ENCODE peak calls at places on chromosome 7, in four cellular contexts. V is tibial artery, L is brain microvascular endothelial cell, S is fibroblast of lung. R is an unnamed sample.

GRCh38 chr7:143002856-143003255 is 24.1 kb downstream of the OR9A2 start:
- DNase-seq in V (no peak), L (no peak), S (no peak), R (no peak)

GRCh38 chr7:12741951-12742575 is 54.6 kb downstream of the ARL4A start:
- DNase-seq in S (peak), V (no peak), L (peak), R (peak)

GRCh38 chr7:117127585-117128168 is 174.4 kb downstream of the ST7 start:
- DNase-seq in S (peak), V (no peak), L (peak), R (peak)

GRCh38 chr7:44980393-44981034 is 1.7 kb upstream of the MYO1G start:
- DNase-seq in S (peak), L (peak), V (no peak), R (no peak)

GRCh38 chr7:110186334-110186733 is 904.6 kb upstream of the LRRN3 start:
- DNase-seq in V (no peak), L (no peak), S (no peak), R (no peak)

GRCh38 chr7:137880432-137880831 is 33.7 kb upstream of the DGKI start:
- DNase-seq in L (peak), V (no peak), S (peak), R (peak)

GRCh38 chr7:65924193-65924592 is 51.3 kb downstream of the VKORC1L1 start:
- DNase-seq in L (no peak), V (no peak), S (no peak), R (no peak)

GRCh38 chr7:130554481-130554880 is 62.6 kb downstream of the MEST start:
- DNase-seq in L (no peak), V (no peak), S (no peak), R (no peak)

GRCh38 chr7:8290645-8291308 is 28.8 kb upstream of the ICA1 start:
- DNase-seq in L (no peak), S (peak), V (no peak), R (peak)

GRCh38 chr7:2403718-2404648 is 572 bp downstream of the CHST12 start:
- DNase-seq in S (peak), L (peak), V (no peak), R (peak)

GRCh38 chr7:99579956-99580777 is 17.9 kb upstream of the TMEM225B start:
- DNase-seq in V (no peak), L (no peak), S (peak), R (no peak)

GRCh38 chr7:132185150-132185549 is 391.1 kb downstream of the PLXNA4 start:
- DNase-seq in S (no peak), V (no peak), L (no peak), R (no peak)
- H3K27ac ChIP-seq in S (no peak), V (no peak), L (no peak), R (no peak)

GRCh38 chr7:34385385-34385784 is 272.6 kb upstream of the NPSR1 start:
- DNase-seq in S (peak), L (no peak), V (no peak), R (no peak)
- H3K27ac ChIP-seq in S (no peak), L (no peak), V (no peak), R (no peak)

DNA sequence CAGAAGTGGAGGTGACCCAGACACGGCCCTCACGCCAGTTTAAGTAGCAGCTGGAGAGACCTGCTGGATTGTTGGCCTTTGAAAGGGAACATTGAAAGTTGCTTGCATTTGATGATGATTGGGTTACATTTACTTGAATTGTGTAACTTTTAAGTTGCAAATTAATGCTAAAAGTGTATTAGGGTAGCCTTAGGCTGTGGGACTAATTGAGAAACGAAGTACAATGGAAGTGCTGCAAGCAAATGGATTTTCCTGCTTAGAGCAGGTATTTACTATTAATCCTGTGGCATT is 25.7 kb downstream of the CDK14 start:
- DNase-seq in S (no peak), V (no peak), L (no peak), R (no peak)
- H3K27ac ChIP-seq in S (no peak), V (no peak), L (no peak), R (no peak)

GRCh38 chr7:29424984-29425309 is 138.7 kb upstream of the PRR15 start:
- DNase-seq in V (no peak), S (no peak), L (no peak), R (no peak)
- H3K27ac ChIP-seq in V (no peak), S (no peak), L (no peak), R (no peak)

DNA sequence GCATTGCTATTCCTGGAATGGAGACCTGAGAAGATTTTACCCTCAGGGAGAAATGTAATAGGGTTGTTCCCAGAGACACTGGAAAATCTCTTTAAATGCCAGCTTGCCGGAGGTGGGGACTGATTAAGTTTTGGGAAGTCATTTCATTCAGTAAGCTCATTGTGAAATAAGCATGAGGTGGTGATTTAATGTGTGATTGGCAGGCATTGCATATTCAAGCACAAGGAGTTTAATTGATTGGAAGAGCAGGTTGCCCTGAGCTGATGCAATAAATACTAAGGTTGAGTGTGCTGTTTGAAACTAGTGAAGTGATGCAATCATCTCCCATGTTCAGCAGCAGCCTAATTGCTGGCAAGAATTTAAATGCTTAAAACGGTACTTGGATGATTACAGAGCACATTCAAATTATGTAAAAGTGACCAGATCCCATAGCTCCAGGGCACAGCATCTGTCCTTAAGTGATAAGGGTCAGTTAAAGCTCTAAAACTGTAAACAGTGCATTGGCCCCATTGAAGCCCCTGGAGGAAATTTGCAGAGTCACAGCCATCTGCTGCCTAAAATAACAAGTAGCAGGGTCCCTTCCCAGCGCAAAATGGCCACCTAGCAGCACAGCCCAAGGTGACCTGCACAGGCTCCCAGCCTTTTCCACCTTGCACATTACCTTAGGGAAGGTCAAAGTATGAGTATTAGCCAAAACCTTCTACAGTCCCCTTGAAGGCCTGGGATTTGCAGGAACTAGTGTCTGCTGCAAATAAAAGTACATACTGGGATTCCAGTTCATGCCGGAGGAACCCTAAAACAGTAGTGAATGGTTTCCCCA is 92.1 kb downstream of the CCDC71L start:
- DNase-seq in L (no peak), V (no peak), S (peak), R (peak)
- H3K27ac ChIP-seq in L (no peak), V (no peak), S (no peak), R (peak)

GRCh38 chr7:133070562-133070961 is 11.3 kb downstream of the CHCHD3 start:
- DNase-seq in L (no peak), V (no peak), S (peak), R (peak)
- H3K27ac ChIP-seq in L (no peak), V (no peak), S (no peak), R (no peak)

GRCh38 chr7:30470163-30470770 is 8.3 kb downstream of the NOD1 start:
- DNase-seq in S (peak), V (no peak), L (peak), R (no peak)

GRCh38 chr7:30470783-30471182 is 7.8 kb downstream of the NOD1 start:
- DNase-seq in L (peak), V (no peak), S (peak), R (no peak)

GRCh38 chr7:30472771-30473392 is 5.7 kb downstream of the NOD1 start:
- DNase-seq in L (peak), S (peak), V (no peak), R (no peak)

GRCh38 chr7:30472081-30472770 is 6.4 kb downstream of the NOD1 start:
- DNase-seq in L (no peak), V (no peak), S (no peak), R (no peak)

DNA sequence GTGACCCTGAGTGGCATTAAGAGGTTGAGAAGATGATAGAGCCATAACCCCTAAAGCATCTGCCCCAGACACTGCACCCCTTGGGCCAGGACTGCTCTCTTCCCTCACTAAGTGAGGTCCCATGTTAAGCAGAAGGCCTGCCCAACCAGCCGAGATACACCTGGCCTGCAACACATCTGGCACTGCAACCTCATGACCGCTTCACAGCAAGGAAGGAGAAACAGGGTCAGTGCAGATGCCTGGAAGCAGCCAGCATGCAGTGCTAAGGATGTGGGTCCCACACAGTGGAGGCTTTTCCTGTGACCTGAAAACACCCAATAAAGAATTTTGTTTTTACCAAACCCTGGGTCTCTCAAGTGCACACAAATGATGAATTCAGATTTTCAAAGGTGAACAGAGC is 7.4 kb downstream of the NOD1 start:
- DNase-seq in V (no peak), S (no peak), L (no peak), R (no peak)
- H3K27ac ChIP-seq in V (peak), S (peak), L (peak), R (no peak)

GRCh38 chr7:97871659-97872024 is 566 bp downstream of the ASNS start:
- DNase-seq in V (peak), L (no peak), S (no peak), R (no peak)
- H3K27ac ChIP-seq in V (peak), L (no peak), S (peak), R (peak)

GRCh38 chr7:121385800-121386179 is 10.3 kb downstream of the FAM3C start:
- DNase-seq in S (no peak), V (no peak), L (no peak), R (peak)

GRCh38 chr7:121383235-121383634 is 12.9 kb downstream of the FAM3C start:
- DNase-seq in S (no peak), L (no peak), V (no peak), R (no peak)

GRCh38 chr7:121382479-121382878 is 13.6 kb downstream of the FAM3C start:
- DNase-seq in V (no peak), S (no peak), L (no peak), R (no peak)

GRCh38 chr7:121385056-121385799 is 10.9 kb downstream of the FAM3C start:
- DNase-seq in L (no peak), S (no peak), V (no peak), R (no peak)

DNA sequence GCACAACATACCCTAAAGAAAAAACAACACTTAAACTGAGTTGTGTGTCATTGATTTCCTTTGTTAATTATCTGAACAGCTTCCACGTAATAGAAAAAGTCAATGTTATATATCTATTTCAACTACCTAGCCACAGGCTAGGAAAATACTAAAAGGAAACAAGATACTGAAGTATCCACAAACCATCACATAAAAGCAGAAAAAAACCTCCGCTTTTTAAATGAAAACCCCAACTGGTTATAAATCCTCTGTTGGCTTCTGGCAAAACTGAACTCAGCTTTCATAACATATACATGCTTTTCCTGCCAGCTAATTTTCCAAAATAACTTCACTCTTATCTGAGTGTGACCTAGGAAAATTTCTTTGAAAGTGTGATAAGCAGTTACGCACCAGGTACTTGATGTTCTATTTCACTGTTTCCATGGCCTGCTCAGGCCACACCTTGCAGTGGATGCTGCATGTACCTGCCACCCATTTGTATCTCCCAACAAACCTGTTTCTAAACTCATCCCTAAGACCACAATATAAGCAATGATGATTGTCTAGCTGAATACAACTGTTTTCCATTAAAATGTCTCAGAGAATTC is 11.9 kb downstream of the FAM3C start:
- DNase-seq in L (no peak), S (no peak), V (no peak), R (no peak)
- H3K27ac ChIP-seq in L (no peak), S (no peak), V (no peak), R (no peak)

R was measured in mammary epithelial cell.